ENCODE peak calls at places on chromosomes 11 and 22, in five cellular contexts. O is NCI-H1048, W is T-helper 17 cell, R is breast epithelium, Y is posterior cingulate gyrus. A is an unnamed sample.

GRCh38 chr22:46737105-46737975 is 712 bp downstream of the CERK start:
- DNase-seq in O (no peak), W (peak; percentile 29), R (no peak), Y (peak; percentile 30), A (no peak)

GRCh38 chr11:8345179-8345578 is 81.5 kb upstream of the LMO1 start:
- DNase-seq in O (no peak), W (no peak), R (no peak), Y (no peak), A (no peak)

GRCh38 chr11:70364745-70365535 is 33.4 kb upstream of the CTTN start:
- DNase-seq in O (no peak), W (peak; percentile 9), R (no peak), Y (no peak), A (no peak)

GRCh38 chr11:1150769-1151365 is 6.9 kb upstream of the MUC5AC start:
- DNase-seq in O (no peak), W (no peak), R (peak; percentile 50), Y (no peak), A (no peak)

GRCh38 chr11:68282141-68282860 is 10.5 kb upstream of the C11orf24 start:
- DNase-seq in O (no peak), W (no peak), R (no peak), Y (no peak), A (no peak)

GRCh38 chr11:69492201-69492991 is 10.9 kb downstream of the LINC01488 start:
- DNase-seq in O (no peak), W (no peak), R (no peak), Y (no peak), A (no peak)

GRCh38 chr22:26713823-26714449 is 56.5 kb downstream of the MIAT start:
- DNase-seq in O (no peak), W (no peak), R (no peak), Y (no peak), A (no peak)

GRCh38 chr11:134252539-134253188 is 488 bp downstream of the THYN1 start:
- DNase-seq in O (no peak), W (no peak), R (no peak), Y (no peak), A (no peak)

A was measured in H4.